ENCODE peak calls at places on chromosome 16, in five cellular contexts. P, N, Q, A and Y are unnamed samples.

GRCh38 chr16:75113541-75114121 is 2.9 kb downstream of the LDHD start:
- DNase-seq in P (no peak), N (no peak), Q (no peak), A (no peak), Y (no peak)

GRCh38 chr16:71441348-71441781 is 489 bp downstream of the TLE7 start:
- DNase-seq in P (no peak), N (no peak), Q (no peak), A (no peak), Y (no peak)

GRCh38 chr16:88482630-88483391 is 29.7 kb downstream of the ZFPM1 start:
- DNase-seq in P (no peak), N (no peak), Q (no peak), A (no peak), Y (no peak)

GRCh38 chr16:13795131-13795530 is 124.8 kb upstream of the ERCC4 start:
- DNase-seq in P (no peak), N (no peak), Q (no peak), A (no peak), Y (no peak)

GRCh38 chr16:23254338-23254737 is 47.8 kb upstream of the SCNN1B start:
- DNase-seq in P (no peak), N (no peak), Q (no peak), A (no peak), Y (peak)

GRCh38 chr16:11916524-11917285 is 949 bp upstream of the GSPT1 start:
- DNase-seq in P (no peak), N (no peak), Q (no peak), A (no peak), Y (peak)

GRCh38 chr16:30786115-30786935 is 680 bp downstream of the ZNF629 start:
- DNase-seq in P (peak), N (peak), Q (no peak), A (no peak), Y (no peak)

GRCh38 chr16:51919736-51920135 is 627.2 kb downstream of the TOX3 start:
- DNase-seq in P (no peak), N (no peak), Q (no peak), A (no peak), Y (no peak)

GRCh38 chr16:50591800-50592771 is 43.9 kb downstream of the NKD1 start:
- DNase-seq in P (peak), N (peak), Q (no peak), A (no peak), Y (no peak)

GRCh38 chr16:46688101-46688656 is 799 bp downstream of the VPS35 start:
- DNase-seq in P (no peak), N (no peak), Q (peak), A (no peak), Y (peak)

GRCh38 chr16:22937169-22937568 is 123.2 kb downstream of the HS3ST2 start:
- DNase-seq in P (no peak), N (no peak), Q (no peak), A (no peak), Y (no peak)

GRCh38 chr16:88611220-88611821 is 27.1 kb upstream of the IL17C start:
- DNase-seq in P (no peak), N (no peak), Q (no peak), A (no peak), Y (no peak)

GRCh38 chr16:49092704-49093103 is 188.9 kb downstream of the CBLN1 start:
- DNase-seq in P (no peak), N (no peak), Q (no peak), A (no peak), Y (no peak)

GRCh38 chr16:9258423-9259051 is 167.1 kb downstream of the HAPSTR1 start:
- DNase-seq in P (peak), N (peak), Q (no peak), A (no peak), Y (peak)

GRCh38 chr16:82263456-82264159 is 93.6 kb upstream of the MPHOSPH6 start:
- DNase-seq in P (peak), N (peak), Q (peak), A (no peak), Y (no peak)

GRCh38 chr16:88504489-88505404 is 51.7 kb downstream of the ZFPM1 start:
- DNase-seq in P (no peak), N (no peak), Q (no peak), A (no peak), Y (no peak)

GRCh38 chr16:80946481-80946880 is 60.2 kb downstream of the CMC2 start:
- DNase-seq in P (no peak), N (no peak), Q (no peak), A (no peak), Y (no peak)

GRCh38 chr16:50103764-50104163 is 38.0 kb downstream of the HEATR3 start:
- DNase-seq in P (no peak), N (no peak), Q (no peak), A (no peak), Y (no peak)

GRCh38 chr16:87101903-87102302 is 215.3 kb downstream of the C16orf95 start:
- DNase-seq in P (no peak), N (no peak), Q (no peak), A (no peak), Y (no peak)

GRCh38 chr16:57361384-57361783 is 2.8 kb downstream of the CCL22 start:
- DNase-seq in P (no peak), N (no peak), Q (no peak), A (no peak), Y (no peak)

GRCh38 chr16:1432388-1433262 is 1.7 kb downstream of the PERCC1 start:
- DNase-seq in P (no peak), N (no peak), Q (no peak), A (no peak), Y (no peak)

GRCh38 chr16:51816929-51817328 is 665.9 kb upstream of the SALL1 start:
- DNase-seq in P (no peak), N (no peak), Q (no peak), A (no peak), Y (no peak)

GRCh38 chr16:88393034-88393433 is 10.3 kb downstream of the ZNF469 start:
- DNase-seq in P (peak), N (peak), Q (peak), A (no peak), Y (no peak)

GRCh38 chr16:49833055-49833454 is 22.9 kb downstream of the ZNF423 start:
- DNase-seq in P (peak), N (peak), Q (no peak), A (no peak), Y (no peak)

GRCh38 chr16:16178455-16179162 is 44.7 kb downstream of the ABCC6 start:
- DNase-seq in P (no peak), N (no peak), Q (no peak), A (no peak), Y (no peak)

GRCh38 chr16:30149250-30149885 is 26.3 kb upstream of the MAPK3 start:
- DNase-seq in P (no peak), N (no peak), Q (no peak), A (no peak), Y (no peak)

GRCh38 chr16:62966626-62967025 is 930.4 kb upstream of the CDH8 start:
- DNase-seq in P (no peak), N (no peak), Q (no peak), A (no peak), Y (no peak)

GRCh38 chr16:57946181-57946801 is 24.6 kb downstream of the CNGB1 start:
- DNase-seq in P (no peak), N (no peak), Q (no peak), A (no peak), Y (no peak)

GRCh38 chr16:18792836-18793433 is 2.8 kb upstream of the RPS15A start:
- DNase-seq in P (no peak), N (no peak), Q (no peak), A (no peak), Y (no peak)

GRCh38 chr16:89972244-89973234 is 24.0 kb downstream of the DEF8 start:
- DNase-seq in P (peak), N (peak), Q (peak), A (peak), Y (peak)

GRCh38 chr16:89973654-89974335 is 25.2 kb downstream of the DEF8 start:
- DNase-seq in P (no peak), N (no peak), Q (no peak), A (no peak), Y (no peak)

GRCh38 chr16:89973235-89973634 is 24.7 kb downstream of the DEF8 start:
- DNase-seq in P (no peak), N (no peak), Q (no peak), A (no peak), Y (no peak)

GRCh38 chr16:89971495-89972243 is 23.1 kb downstream of the DEF8 start:
- DNase-seq in P (peak), N (no peak), Q (no peak), A (no peak), Y (no peak)

GRCh38 chr16:89970011-89970410 is 21.5 kb downstream of the DEF8 start:
- DNase-seq in P (no peak), N (no peak), Q (no peak), A (no peak), Y (no peak)
- TF ChIP-seq CTCF in P (no peak), N (no peak), Q (no peak), A (no peak), Y (no peak)

GRCh38 chr16:66524601-66525164 is 25.2 kb downstream of the TK2 start:
- DNase-seq in P (no peak), N (peak), Q (no peak), A (no peak), Y (no peak)
- H3K4me3 ChIP-seq in P (no peak), N (no peak), Q (no peak), A (no peak), Y (no peak)

GRCh38 chr16:68306633-68307032 is 4.1 kb downstream of the SLC7A6OS start:
- DNase-seq in P (no peak), N (no peak), Q (no peak), A (no peak), Y (no peak)

GRCh38 chr16:68313116-68313515 is 2.3 kb downstream of the PRMT7 start:
- DNase-seq in P (no peak), N (no peak), Q (no peak), A (no peak), Y (no peak)

GRCh38 chr16:68309798-68310197 is 948 bp downstream of the SLC7A6OS start:
- DNase-seq in P (no peak), N (no peak), Q (no peak), A (no peak), Y (no peak)

GRCh38 chr16:68311316-68311620 is 449 bp downstream of the PRMT7 start:
- DNase-seq in P (no peak), N (no peak), Q (no peak), A (no peak), Y (no peak)

DNA sequence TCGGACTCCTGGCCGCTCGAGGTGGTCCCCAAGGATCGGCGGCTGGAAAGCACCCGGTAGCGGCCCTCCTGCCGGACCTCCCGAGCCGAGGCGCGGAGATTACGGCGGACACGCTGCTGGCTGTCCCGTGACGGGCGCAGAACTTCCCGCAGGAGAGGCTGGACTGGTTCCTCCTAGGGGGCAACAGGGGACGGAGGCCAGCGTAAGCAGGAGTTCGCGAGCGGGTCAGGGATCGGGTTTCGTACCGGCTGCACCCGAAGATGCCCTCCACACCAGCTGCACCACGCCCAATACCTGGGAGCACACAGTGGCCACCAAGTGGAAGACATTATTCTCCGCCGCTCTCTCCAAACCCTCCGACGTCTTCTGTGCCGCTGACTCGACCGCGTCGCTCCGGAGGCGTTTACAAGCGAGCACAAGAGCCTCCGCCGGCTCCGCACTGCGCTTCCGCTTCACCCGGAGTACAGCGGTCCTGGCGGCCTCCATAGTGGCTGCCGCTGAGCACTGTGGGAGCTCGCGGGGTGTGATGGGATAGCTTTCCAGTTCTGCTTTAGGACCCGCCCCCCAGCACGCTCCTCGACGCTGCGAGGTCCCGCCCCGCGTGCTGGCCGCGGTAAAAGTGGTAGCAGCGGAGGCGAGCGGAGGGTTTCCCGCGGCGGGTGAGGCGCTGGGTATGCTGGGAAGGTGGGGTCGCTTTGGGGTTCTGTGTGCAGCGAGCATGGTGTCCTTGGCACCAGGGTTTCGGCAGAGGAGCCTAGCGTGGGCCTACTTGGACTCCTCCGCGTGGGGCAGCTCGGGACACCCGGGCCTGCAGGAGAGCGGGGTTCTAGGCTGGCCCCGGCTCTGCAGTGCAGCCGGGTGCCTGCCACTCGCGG is at the start of the genes PRMT7 and SLC7A6OS:
- DNase-seq in P (peak), N (peak), Q (peak), A (peak), Y (no peak)
- TF ChIP-seq CTCF in P (peak), N (peak), Q (no peak), A (no peak), Y (no peak)

DNA sequence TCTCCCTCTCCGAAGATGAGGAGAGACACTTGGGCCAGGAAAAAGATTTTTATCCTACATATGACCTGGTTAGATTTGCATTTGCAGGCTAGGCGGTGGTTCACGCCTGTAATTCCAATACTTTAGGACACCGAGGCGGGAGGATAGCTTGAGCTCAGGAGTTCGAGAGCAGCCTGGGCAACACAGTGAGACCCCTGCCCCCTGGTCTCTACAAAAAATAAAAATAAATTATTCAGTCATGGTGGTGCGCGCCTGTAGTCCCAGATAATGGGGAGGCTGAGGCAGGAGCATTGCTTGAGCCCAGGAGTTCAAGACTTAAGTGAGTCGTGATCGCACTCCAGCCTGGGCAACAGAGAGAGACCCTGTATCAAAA is 7.9 kb upstream of the THAP11 start:
- DNase-seq in P (no peak), N (no peak), Q (no peak), A (no peak), Y (no peak)
- H3K4me3 ChIP-seq in P (peak), N (peak), Q (peak), A (peak), Y (peak)

GRCh38 chr16:53541326-53541725 is 38.3 kb upstream of the AKTIP start:
- DNase-seq in P (no peak), N (no peak), Q (no peak), A (no peak), Y (no peak)

GRCh38 chr16:53545433-53545832 is 42.4 kb upstream of the AKTIP start:
- DNase-seq in P (no peak), N (no peak), Q (no peak), A (no peak), Y (no peak)

GRCh38 chr16:53549970-53550406 is 47.0 kb upstream of the AKTIP start:
- DNase-seq in P (no peak), N (peak), Q (peak), A (no peak), Y (peak)

GRCh38 chr16:53542283-53542682 is 39.3 kb upstream of the AKTIP start:
- DNase-seq in P (no peak), N (no peak), Q (no peak), A (no peak), Y (no peak)

GRCh38 chr16:53546988-53547391 is 44.0 kb upstream of the AKTIP start:
- DNase-seq in P (no peak), N (no peak), Q (no peak), A (no peak), Y (no peak)
- TF ChIP-seq CTCF in P (peak), N (no peak), Q (peak), A (no peak), Y (peak)